ENCODE peak calls at places on chromosomes 2 and 18, in five cellular contexts. N, A, W, H and X are unnamed samples.
A peak's percentile ranks its signal among the peaks of the same experiment; 100 is the strongest.

GRCh38 chr2:181376442-181376841 is 80.7 kb upstream of the ITGA4 start:
- DNase-seq in N (peak; percentile 29), A (no peak), W (no peak), H (no peak), X (no peak)

GRCh38 chr18:45839415-45840395 is 14.2 kb downstream of the SIGLEC15 start:
- DNase-seq in N (no peak), A (peak; percentile 80), W (no peak), H (no peak), X (no peak)

GRCh38 chr2:216222650-216223352 is 113.7 kb downstream of the XRCC5 start:
- DNase-seq in N (peak; percentile 13), A (peak; percentile 62), W (no peak), H (no peak), X (no peak)

GRCh38 chr2:2575870-2576386 is 244.9 kb upstream of the MYT1L start:
- DNase-seq in N (no peak), A (no peak), W (no peak), H (no peak), X (no peak)

GRCh38 chr2:135144343-135144742 is 92.3 kb downstream of the RAB3GAP1 start:
- DNase-seq in N (no peak), A (no peak), W (no peak), H (no peak), X (no peak)

GRCh38 chr2:8633735-8634313 is 48.0 kb upstream of the ID2 start:
- DNase-seq in N (no peak), A (no peak), W (no peak), H (no peak), X (no peak)

GRCh38 chr2:83459456-83459855 is 999.6 kb downstream of the SUCLG1 start:
- DNase-seq in N (no peak), A (no peak), W (no peak), H (no peak), X (no peak)

GRCh38 chr2:239433777-239434396 is 33.1 kb upstream of the HDAC4 start:
- DNase-seq in N (no peak), A (no peak), W (no peak), H (no peak), X (no peak)

GRCh38 chr2:240129731-240130392 is 6.2 kb downstream of the COPS9 start:
- DNase-seq in N (no peak), A (no peak), W (no peak), H (no peak), X (no peak)

GRCh38 chr2:150478206-150478974 is 9.1 kb downstream of the RND3 start:
- DNase-seq in N (no peak), A (peak; percentile 55), W (no peak), H (no peak), X (no peak)

GRCh38 chr2:98744595-98744994 is 13.7 kb upstream of the MGAT4A start:
- DNase-seq in N (no peak), A (no peak), W (no peak), H (no peak), X (no peak)

GRCh38 chr18:46677609-46678470 is 20.8 kb upstream of the LOXHD1 start:
- DNase-seq in N (no peak), A (peak; percentile 53), W (no peak), H (no peak), X (no peak)

GRCh38 chr18:21933931-21934765 is 193.6 kb downstream of the MIB1 start:
- DNase-seq in N (no peak), A (peak; percentile 93), W (no peak), H (no peak), X (no peak)

GRCh38 chr2:3610415-3610814 is 15.5 kb downstream of the COLEC11 start:
- DNase-seq in N (peak; percentile 19), A (no peak), W (peak; percentile 28), H (no peak), X (no peak)

GRCh38 chr2:217820066-217820819 is 182.6 kb downstream of the TNS1 start:
- DNase-seq in N (no peak), A (no peak), W (no peak), H (no peak), X (no peak)

GRCh38 chr2:174881678-174882077 is 117.4 kb upstream of the CHRNA1 start:
- DNase-seq in N (no peak), A (no peak), W (no peak), H (no peak), X (no peak)

GRCh38 chr18:60024857-60025256 is 125.1 kb downstream of the PMAIP1 start:
- DNase-seq in N (no peak), A (no peak), W (no peak), H (no peak), X (no peak)

GRCh38 chr2:11930211-11930761 is 183.9 kb downstream of the LPIN1 start:
- DNase-seq in N (no peak), A (no peak), W (no peak), H (no peak), X (no peak)

GRCh38 chr2:66389651-66390131 is 45.2 kb upstream of the MEIS1 start:
- DNase-seq in N (no peak), A (peak; percentile 12), W (no peak), H (no peak), X (no peak)

GRCh38 chr18:52367962-52368745 is 28.2 kb downstream of the DCC start:
- DNase-seq in N (no peak), A (no peak), W (no peak), H (no peak), X (no peak)

GRCh38 chr18:13136689-13137040 is 81.9 kb upstream of the LDLRAD4 start:
- DNase-seq in N (no peak), A (no peak), W (no peak), H (no peak), X (no peak)

GRCh38 chr2:98847853-98848252 is 88.2 kb downstream of the CRACDL start:
- DNase-seq in N (no peak), A (no peak), W (no peak), H (no peak), X (no peak)

GRCh38 chr2:25936889-25937545 is 45.3 kb downstream of the KIF3C start:
- DNase-seq in N (no peak), A (no peak), W (no peak), H (no peak), X (peak; percentile 41)

GRCh38 chr18:49742563-49743295 is 70.6 kb downstream of the ACAA2 start:
- DNase-seq in N (no peak), A (no peak), W (no peak), H (no peak), X (no peak)

GRCh38 chr18:31581498-31582197 is 10.0 kb upstream of the TTR start:
- DNase-seq in N (no peak), A (peak; percentile 66), W (no peak), H (no peak), X (no peak)

GRCh38 chr2:48504647-48505327 is 25.2 kb upstream of the STON1 start:
- DNase-seq in N (no peak), A (peak; percentile 83), W (no peak), H (no peak), X (no peak)

GRCh38 chr2:213227458-213227857 is 56.8 kb upstream of the SPAG16 start:
- DNase-seq in N (peak; percentile 82), A (no peak), W (no peak), H (no peak), X (peak; percentile 85)

GRCh38 chr2:128799284-128799552 is 480.6 kb upstream of the HS6ST1 start:
- DNase-seq in N (no peak), A (no peak), W (no peak), H (no peak), X (no peak)

GRCh38 chr18:4351005-4351404 is 104.1 kb downstream of the DLGAP1 start:
- DNase-seq in N (no peak), A (no peak), W (no peak), H (no peak), X (no peak)

GRCh38 chr2:64466696-64467462 is 12.9 kb downstream of the LGALSL start:
- DNase-seq in N (no peak), A (no peak), W (no peak), H (no peak), X (no peak)

GRCh38 chr18:21593540-21594257 is 6.8 kb downstream of the ESCO1 start:
- DNase-seq in N (no peak), A (peak; percentile 10), W (no peak), H (no peak), X (no peak)

GRCh38 chr2:27123302-27124150 is at the start of gene ABHD1:
- DNase-seq in N (peak; percentile 24), A (no peak), W (peak; percentile 79), H (peak; percentile 35), X (no peak)

GRCh38 chr2:3305952-3306351 is 71.7 kb downstream of the EIPR1 start:
- DNase-seq in N (no peak), A (no peak), W (no peak), H (no peak), X (no peak)

GRCh38 chr2:16381511-16381910 is 284.1 kb downstream of the CYRIA start:
- DNase-seq in N (no peak), A (no peak), W (no peak), H (no peak), X (no peak)
- H3K4me3 ChIP-seq in N (no peak overlapping the region), A (no peak overlapping the region), W (no peak overlapping the region), H (no peak overlapping the region), X (no peak overlapping the region)

GRCh38 chr2:230722207-230722606 is 9.6 kb downstream of the CAB39 start:
- DNase-seq in N (no peak), A (no peak), W (no peak), H (no peak), X (no peak)
- H3K4me3 ChIP-seq in N (peak overlapping the region; percentile 37), A (no peak overlapping the region), W (no peak overlapping the region), H (no peak overlapping the region), X (no peak overlapping the region)

DNA sequence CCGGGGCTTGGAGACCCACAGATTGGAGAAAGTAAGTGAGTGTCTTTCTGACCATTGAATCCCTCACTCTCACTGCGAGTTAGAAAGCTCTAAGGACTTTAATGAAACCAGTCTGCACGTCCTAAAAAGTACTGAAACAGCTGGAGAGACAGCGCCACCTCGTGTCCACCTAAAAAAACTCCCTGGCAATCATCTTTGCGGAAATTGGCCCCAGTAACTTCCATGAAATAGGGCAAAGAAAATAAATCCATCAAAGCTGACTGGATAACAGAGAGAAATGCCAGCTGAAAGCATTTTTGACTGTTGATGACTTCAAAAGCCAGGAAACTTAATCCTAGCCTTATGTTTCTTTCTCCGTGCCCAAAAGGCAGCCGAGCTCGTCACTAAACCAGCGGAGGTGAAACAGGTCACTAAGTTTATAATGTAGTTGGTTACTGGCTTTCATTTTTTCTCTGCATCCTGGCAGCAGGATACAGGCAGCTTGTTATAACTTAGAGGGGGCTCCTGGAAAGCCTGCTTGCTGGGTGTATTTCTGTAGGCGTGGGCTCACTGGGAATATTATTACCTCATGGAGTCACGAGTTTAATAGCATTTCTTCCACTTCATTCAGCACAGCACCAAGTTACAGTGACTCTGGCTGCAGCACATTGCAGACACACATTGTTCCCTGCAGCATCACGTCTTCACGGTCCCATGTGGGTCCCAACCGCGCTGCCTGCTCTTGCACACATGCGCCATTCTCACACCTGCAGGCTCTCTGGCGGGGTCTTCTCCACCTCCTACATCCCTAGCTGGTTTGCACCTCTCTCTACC is 266.5 kb downstream of the HRH4 start:
- DNase-seq in N (peak; percentile 72), A (peak; percentile 80), W (peak; percentile 75), H (peak; percentile 36), X (peak; percentile 50)
- H3K4me3 ChIP-seq in N (no peak overlapping the region), A (no peak overlapping the region), W (no peak overlapping the region), H (peak overlapping the region; percentile 10), X (no peak overlapping the region)

DNA sequence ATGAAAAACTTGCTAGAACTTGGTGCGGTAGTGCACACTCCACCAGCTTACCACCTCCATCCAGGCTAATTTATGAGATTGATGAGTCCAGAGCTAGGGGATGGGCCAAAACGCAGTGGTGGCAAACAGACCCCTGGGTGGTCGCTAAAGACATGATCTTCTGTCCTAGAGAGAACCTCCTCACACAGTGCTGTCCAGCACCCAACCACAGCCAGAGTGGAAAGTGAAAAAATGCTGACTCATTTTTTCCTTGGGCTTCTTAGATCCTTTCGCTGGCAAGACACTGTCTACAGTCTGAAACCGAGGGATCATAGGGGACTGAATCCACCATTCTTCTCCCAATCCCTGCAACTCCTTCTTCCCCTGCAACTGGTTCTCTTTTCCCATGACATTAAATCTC is 4.1 kb downstream of the ANTXR1 start:
- DNase-seq in N (no peak), A (peak; percentile 53), W (peak; percentile 39), H (no peak), X (no peak)
- H3K4me3 ChIP-seq in N (no peak overlapping the region), A (no peak overlapping the region), W (no peak overlapping the region), H (no peak overlapping the region), X (no peak overlapping the region)